ENCODE peak calls at places on chromosome 14, in six cellular contexts. R is ELR; J is GM04503; M is AG08396; F is stimulated activated CD8-positive, alpha-beta memory T cell treated with anti-CD3 and anti-CD28 coated beads, Interleukin-4, amount 100 ng/mL, for 24 hours; W is progenitor cell of endocrine pancreas. N is an unnamed sample.

GRCh38 chr14:64755661-64756265 is 51.5 kb downstream of the PLEKHG3 start:
- DNase-seq in R (peak), W (no peak), F (peak), M (no peak), J (no peak), N (no peak)

GRCh38 chr14:66174453-66174891 is 311.7 kb upstream of the CCDC196 start:
- DNase-seq in F (no peak), J (peak), M (no peak), R (no peak), W (no peak), N (no peak)

GRCh38 chr14:22536853-22537338 is 52.1 kb downstream of the DAD1 start:
- DNase-seq in J (peak), F (peak), M (peak), R (peak), W (no peak), N (no peak)

GRCh38 chr14:63438065-63438757 is 105.0 kb downstream of the PPP2R5E start:
- DNase-seq in F (no peak), W (no peak), R (peak), M (peak), J (peak), N (peak)

GRCh38 chr14:91963465-91963864 is 16.0 kb upstream of the FBLN5 start:
- DNase-seq in W (no peak), J (no peak), R (peak), F (no peak), M (no peak), N (no peak)

GRCh38 chr14:106459971-106460730 is 933.8 kb downstream of the TMEM121 start:
- DNase-seq in F (peak), W (no peak), R (no peak), M (no peak), J (no peak), N (peak)

GRCh38 chr14:24430143-24430681 is 458 bp downstream of the KHNYN start:
- DNase-seq in J (no peak), F (peak), M (peak), R (peak), W (peak), N (peak)

GRCh38 chr14:22540286-22540685 is 48.7 kb downstream of the DAD1 start:
- DNase-seq in W (no peak), R (no peak), M (no peak), J (no peak), F (no peak), N (no peak)

GRCh38 chr14:30603402-30603801 is 18.7 kb upstream of the SCFD1 start:
- DNase-seq in W (no peak), J (no peak), M (no peak), F (no peak), R (peak), N (no peak)

GRCh38 chr14:105364100-105364708 is 34.1 kb upstream of the TEX22 start:
- DNase-seq in J (peak), F (peak), R (peak), M (peak), W (no peak), N (no peak)

N was measured in T47D.